ENCODE peak calls at places on chromosomes 11 and 22, in four cellular contexts. D is GM23248; G is naive thymus-derived CD4-positive, alpha-beta T cell; S is CD4-positive, alpha-beta memory T cell. M is an unnamed sample.

GRCh38 chr22:45863981-45864751 is 112.8 kb downstream of the WNT7B start:
- DNase-seq in D (peak; percentile 54), G (peak; percentile 79), S (peak; percentile 49), M (peak; percentile 28)

GRCh38 chr11:124890701-124891389 is 6.8 kb downstream of the ROBO4 start:
- DNase-seq in D (no peak), G (no peak), S (no peak), M (no peak)

GRCh38 chr22:32034275-32034674 is 8.8 kb upstream of the SLC5A1 start:
- DNase-seq in D (no peak), G (no peak), S (no peak), M (no peak)

GRCh38 chr11:12765428-12765827 is 91.2 kb downstream of the TEAD1 start:
- DNase-seq in D (no peak), G (no peak), S (no peak), M (no peak)

GRCh38 chr22:38230108-38230825 is 28.5 kb downstream of the MAFF start:
- DNase-seq in D (peak; percentile 74), G (no peak), S (peak; percentile 58), M (no peak)

GRCh38 chr11:113781682-113782081 is 2.1 kb downstream of the CLDN25 start:
- DNase-seq in D (no peak), G (no peak), S (no peak), M (no peak)

GRCh38 chr22:25777870-25778269 is 35.9 kb downstream of the MYO18B start:
- DNase-seq in D (peak; percentile 67), G (no peak), S (no peak), M (peak; percentile 71)

GRCh38 chr11:76123243-76123642 is 83.1 kb downstream of the WNT11 start:
- DNase-seq in D (no peak), G (no peak), S (no peak), M (no peak)

GRCh38 chr11:12725863-12726666 is 51.8 kb downstream of the TEAD1 start:
- DNase-seq in D (peak; percentile 57), G (no peak), S (no peak), M (peak; percentile 71)

GRCh38 chr11:26841818-26842457 is 120.1 kb upstream of the SLC5A12 start:
- DNase-seq in D (peak; percentile 86), G (no peak), S (no peak), M (peak; percentile 33)

GRCh38 chr11:100785148-100785983 is 98.3 kb downstream of the ARHGAP42 start:
- DNase-seq in D (no peak), G (no peak), S (no peak), M (no peak)

GRCh38 chr22:26553056-26553752 is 36.7 kb downstream of the TPST2 start:
- DNase-seq in D (peak; percentile 91), G (no peak), S (no peak), M (peak; percentile 80)

GRCh38 chr11:71341596-71341995 is 89.2 kb upstream of the SHANK2 start:
- DNase-seq in D (no peak), G (no peak), S (no peak), M (no peak)

GRCh38 chr11:123063396-123064267 is 1.7 kb upstream of the HSPA8 start:
- DNase-seq in D (peak; percentile 78), G (no peak), S (peak; percentile 63), M (peak; percentile 53)

GRCh38 chr11:8779732-8780131 is 97.1 kb downstream of the RPL27A start:
- DNase-seq in D (no peak), G (no peak), S (no peak), M (no peak)

GRCh38 chr11:113974741-113975470 is at the start of gene HTR3A:
- DNase-seq in D (no peak), G (no peak), S (no peak), M (no peak)

GRCh38 chr22:42978453-42979103 is 36.4 kb downstream of the PACSIN2 start:
- DNase-seq in D (peak; percentile 93), G (no peak), S (no peak), M (no peak)

GRCh38 chr11:7548659-7549283 is 35.0 kb downstream of the PPFIBP2 start:
- DNase-seq in D (no peak), G (no peak), S (peak; percentile 17), M (no peak)

GRCh38 chr11:10807629-10808552 is 835 bp downstream of the EIF4G2 start:
- DNase-seq in D (peak; percentile 78), G (peak; percentile 64), S (peak; percentile 43), M (peak; percentile 26)

GRCh38 chr11:63915961-63916836 is 765 bp downstream of the RCOR2 start:
- DNase-seq in D (peak; percentile 64), G (peak; percentile 49), S (no peak), M (no peak)

GRCh38 chr11:63916837-63917684 is at the start of gene RCOR2:
- DNase-seq in D (peak; percentile 85), G (peak; percentile 62), S (peak; percentile 50), M (peak; percentile 45)

GRCh38 chr11:63918576-63919171 is 1.7 kb upstream of the RCOR2 start:
- DNase-seq in D (peak; percentile 45), G (no peak), S (no peak), M (no peak)

GRCh38 chr11:63919267-63920125 is 2.5 kb upstream of the RCOR2 start:
- DNase-seq in D (peak; percentile 53), G (no peak), S (no peak), M (no peak)

GRCh38 chr11:63917685-63918523 is 940 bp upstream of the RCOR2 start:
- DNase-seq in D (peak; percentile 55), G (no peak), S (no peak), M (no peak)
- H3K27ac ChIP-seq in D (peak overlapping the region; percentile 33), G (no peak overlapping the region), S (no peak overlapping the region), M (no peak overlapping the region)

GRCh38 chr11:79371724-79372123 is 69.1 kb downstream of the TENM4 start:
- DNase-seq in D (no peak), G (no peak), S (no peak), M (no peak)
- H3K4me3 ChIP-seq in D (no peak overlapping the region), G (no peak overlapping the region), S (no peak overlapping the region), M (no peak overlapping the region)

GRCh38 chr22:24589518-24590030 is 3.3 kb downstream of the LRRC75B start:
- DNase-seq in D (no peak), G (no peak), S (no peak), M (no peak)
- H3K27ac ChIP-seq in D (no peak overlapping the region), G (no peak overlapping the region), S (no peak overlapping the region), M (no peak overlapping the region)

DNA sequence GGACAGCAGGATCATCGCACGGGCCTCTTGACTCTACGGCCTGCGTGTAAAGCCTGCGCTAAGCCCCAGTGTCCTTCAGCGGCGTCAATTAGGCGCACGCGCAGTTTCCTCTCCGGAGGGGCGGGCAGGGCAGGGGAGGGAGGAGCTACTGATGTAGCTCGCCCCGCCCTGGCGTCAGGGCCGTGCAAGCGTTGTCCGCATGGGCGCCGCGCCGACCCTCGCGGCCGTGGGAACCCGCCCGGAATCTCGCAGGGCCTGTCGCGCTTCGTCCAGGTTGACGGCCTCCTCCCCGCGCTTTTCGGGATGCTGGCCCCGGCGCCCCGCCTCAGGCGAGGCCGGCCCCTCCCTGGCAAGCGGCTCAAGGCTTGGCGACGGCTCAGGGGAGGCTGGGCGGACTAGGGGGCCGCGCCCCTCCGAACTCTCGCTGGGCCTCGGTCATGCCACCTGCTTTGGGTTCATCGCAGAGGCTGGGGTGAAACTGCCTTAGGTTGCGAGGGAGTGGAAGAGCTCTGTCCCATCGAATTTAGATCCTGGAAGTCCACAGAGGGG is 61.1 kb downstream of the ST3GAL4 start:
- DNase-seq in D (peak; percentile 95), G (peak; percentile 71), S (peak; percentile 44), M (peak; percentile 78)
- H3K4me3 ChIP-seq in D (peak overlapping the region; percentile 66), G (peak overlapping the region; percentile 41), S (peak overlapping the region; percentile 32), M (peak overlapping the region; percentile 53)

DNA sequence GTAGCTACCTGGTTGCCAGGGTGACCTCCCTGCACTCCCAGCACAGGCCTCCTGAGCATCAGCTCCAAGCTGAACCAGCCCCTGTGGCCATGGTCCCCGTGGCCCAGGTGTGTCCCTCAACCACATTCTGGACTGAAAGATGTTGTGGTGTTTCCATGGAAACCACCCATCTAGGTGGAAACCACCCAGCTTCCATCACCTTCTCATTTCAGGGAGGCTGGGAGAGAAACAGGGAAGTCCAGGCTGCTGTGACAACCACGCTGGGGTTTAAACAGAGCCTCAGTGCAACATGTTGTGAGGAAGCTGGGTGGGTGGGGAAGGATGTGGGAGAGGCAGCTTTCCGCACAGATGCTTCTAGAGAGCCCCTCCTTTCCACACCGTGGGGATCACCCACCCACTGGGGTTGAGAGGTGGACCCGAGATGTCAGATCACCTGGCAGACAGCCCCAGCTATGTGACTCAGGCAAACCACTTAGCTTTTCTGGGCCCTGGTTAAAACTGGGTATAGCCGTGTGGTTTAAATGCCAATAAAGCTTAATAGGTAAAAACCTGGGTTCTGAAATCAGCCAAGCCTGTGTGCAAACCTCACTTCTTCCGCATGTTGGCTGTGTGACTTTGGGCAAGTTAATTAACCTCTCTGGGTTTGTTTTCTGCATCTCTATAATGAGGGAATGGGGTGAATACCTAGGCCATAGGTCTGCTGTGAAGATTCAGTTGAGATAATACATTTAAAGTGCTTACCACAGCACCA is 46.4 kb downstream of the CD82 start:
- DNase-seq in D (no peak), G (peak; percentile 57), S (peak; percentile 81), M (no peak)
- H3K27ac ChIP-seq in D (no peak overlapping the region), G (peak overlapping the region; percentile 54), S (peak overlapping the region; percentile 53), M (no peak overlapping the region)

DNA sequence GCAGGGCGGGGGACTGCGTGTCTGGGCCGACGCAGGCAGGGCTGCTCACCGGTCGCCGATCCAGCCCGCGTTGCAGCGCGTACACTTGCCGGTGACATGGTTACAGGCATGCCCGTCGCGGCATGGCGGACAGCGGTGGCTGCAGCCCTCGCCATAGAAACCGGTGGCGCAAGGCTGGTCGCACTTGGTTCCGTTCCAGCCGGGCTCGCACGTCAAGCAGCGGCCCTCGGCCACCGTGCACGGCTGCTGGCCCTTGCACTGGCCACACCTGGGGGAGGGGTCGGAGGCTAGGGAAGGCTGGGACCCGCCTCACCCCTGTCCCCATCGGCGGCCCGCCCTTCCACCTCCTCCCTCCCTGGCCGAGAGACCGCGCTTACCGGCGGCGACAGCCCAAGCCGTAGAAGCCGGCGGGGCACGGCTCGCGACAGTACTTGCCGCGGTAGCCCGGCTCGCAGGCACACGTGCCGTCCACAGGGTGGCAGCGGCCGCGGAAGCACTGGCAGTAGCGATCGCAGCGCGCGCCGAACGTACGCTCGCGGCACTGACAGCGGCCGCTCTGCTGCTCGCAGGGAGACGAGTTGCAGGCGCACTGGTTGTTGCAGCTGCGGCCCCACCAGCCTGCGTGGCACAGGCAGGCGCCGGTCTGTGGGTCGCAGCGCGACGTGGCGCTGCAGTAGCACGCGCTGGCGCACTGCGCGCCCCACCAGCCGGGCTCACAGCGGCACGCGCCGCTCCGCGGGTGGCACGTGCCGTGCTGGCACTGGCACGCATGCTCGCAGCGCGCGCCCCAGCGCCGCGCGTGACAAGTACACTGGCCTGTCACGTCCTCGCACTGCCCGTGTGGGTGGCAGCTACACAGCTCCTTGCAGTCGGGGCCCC is 6.7 kb downstream of the SCARF2 start:
- DNase-seq in D (peak; percentile 75), G (peak; percentile 54), S (peak; percentile 68), M (no peak)
- H3K4me3 ChIP-seq in D (no peak overlapping the region), G (peak overlapping the region; percentile 79), S (peak overlapping the region; percentile 65), M (peak overlapping the region; percentile 24)

DNA sequence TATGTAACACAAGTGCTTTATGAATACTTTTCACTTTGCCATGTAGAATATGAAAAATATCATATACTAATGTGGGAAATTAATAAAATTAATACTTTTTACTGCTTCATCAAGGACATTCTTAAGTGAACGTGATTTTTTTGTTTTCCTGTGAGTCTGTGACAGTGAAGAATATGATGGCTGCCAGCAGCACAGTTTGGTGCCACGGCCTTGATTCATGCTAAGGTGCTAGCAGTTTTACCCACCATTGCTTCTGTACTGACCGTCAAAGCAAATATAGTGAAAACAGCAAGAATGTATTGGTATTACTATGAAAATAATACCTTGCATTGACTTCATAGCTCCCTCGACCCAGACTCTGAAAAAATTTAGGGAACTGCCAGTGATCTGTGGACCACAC is 79.7 kb downstream of the APOL5 start:
- DNase-seq in D (no peak), G (no peak), S (no peak), M (no peak)
- H3K27ac ChIP-seq in D (no peak overlapping the region), G (no peak overlapping the region), S (no peak overlapping the region), M (no peak overlapping the region)

GRCh38 chr11:45663486-45664375 is 1.7 kb downstream of the CHST1 start:
- DNase-seq in D (peak; percentile 51), G (no peak), S (no peak), M (no peak)
- H3K4me3 ChIP-seq in D (no peak overlapping the region), G (no peak overlapping the region), S (no peak overlapping the region), M (peak overlapping the region; percentile 57)